ENCODE peak calls at places on chromosomes 2 and 18, in eight cellular contexts. Y is stomach, H is HepG2, J is prostate gland, E is K562, U is GM23338, A is breast epithelium, O is SK-N-SH. D is an unnamed sample.

GRCh38 chr2:48510329-48510728 is 19.6 kb upstream of the STON1 start:
- DNase-seq in Y (no peak), H (no peak), J (no peak), E (no peak), U (no peak), A (no peak), O (peak; percentile 23), D (no peak)

GRCh38 chr2:161134547-161135518 is 25.4 kb upstream of the TANK start:
- DNase-seq in Y (peak; percentile 39), H (peak; percentile 66), J (peak; percentile 46), E (no peak), U (peak; percentile 38), A (no peak), O (peak; percentile 16), D (no peak)

GRCh38 chr2:109335586-109336266 is 206.7 kb downstream of the SH3RF3 start:
- DNase-seq in Y (no peak), H (no peak), J (no peak), E (no peak), U (no peak), A (no peak), O (no peak), D (no peak)

GRCh38 chr2:135905679-135906078 is 29.4 kb upstream of the MCM6 start:
- DNase-seq in Y (no peak), H (no peak), J (no peak), E (no peak), U (no peak), A (no peak), O (no peak), D (no peak)

GRCh38 chr2:137886432-137886831 is 77.8 kb upstream of the HNMT start:
- DNase-seq in Y (no peak), H (peak; percentile 83), J (no peak), E (no peak), U (peak; percentile 60), A (no peak), O (no peak), D (no peak)

GRCh38 chr18:75205760-75206109 is 3.2 kb downstream of the PTGR3 start:
- DNase-seq in Y (no peak), H (no peak), J (no peak), E (peak; percentile 16), U (peak; percentile 68), A (no peak), O (no peak), D (no peak)

GRCh38 chr2:54396107-54396506 is 60.0 kb upstream of the SPTBN1 start:
- DNase-seq in Y (no peak), H (no peak), J (no peak), E (no peak), U (no peak), A (no peak), O (no peak), D (no peak)

GRCh38 chr2:126909781-126910180 is 11.1 kb downstream of the TEX51 start:
- DNase-seq in Y (no peak), H (no peak), J (no peak), E (no peak), U (no peak), A (peak; percentile 14), O (peak; percentile 2), D (no peak)

GRCh38 chr2:88055049-88055435 is 541 bp downstream of the KRCC1 start:
- DNase-seq in Y (no peak), H (no peak), J (no peak), E (peak; percentile 25), U (peak; percentile 54), A (no peak), O (peak; percentile 56), D (no peak)

GRCh38 chr2:158774663-158775062 is 20.5 kb upstream of the DAPL1 start:
- DNase-seq in Y (no peak), H (no peak), J (no peak), E (no peak), U (no peak), A (no peak), O (no peak), D (no peak)

GRCh38 chr18:43077510-43078290 is 37.8 kb downstream of the RIT2 start:
- DNase-seq in Y (no peak), H (no peak), J (no peak), E (no peak), U (no peak), A (no peak), O (no peak), D (no peak)

GRCh38 chr18:8951491-8951890 is 151.0 kb upstream of the NDUFV2 start:
- DNase-seq in Y (no peak), H (no peak), J (no peak), E (peak; percentile 74), U (no peak), A (no peak), O (no peak), D (no peak)

GRCh38 chr2:229431331-229431954 is 160.4 kb upstream of the PID1 start:
- DNase-seq in Y (no peak), H (peak; percentile 58), J (no peak), E (peak; percentile 6), U (peak; percentile 89), A (no peak), O (peak; percentile 23), D (no peak)

GRCh38 chr2:152761171-152761570 is 42.8 kb downstream of the ARL6IP6 start:
- DNase-seq in Y (no peak), H (no peak), J (no peak), E (no peak), U (no peak), A (no peak), O (no peak), D (no peak)

GRCh38 chr18:2979027-2979570 is 33.8 kb downstream of the LPIN2 start:
- DNase-seq in Y (no peak), H (no peak), J (no peak), E (no peak), U (no peak), A (no peak), O (no peak), D (no peak)

GRCh38 chr2:204611017-204611631 is 65.8 kb downstream of the PARD3B start:
- DNase-seq in Y (no peak), H (peak; percentile 47), J (no peak), E (no peak), U (no peak), A (no peak), O (no peak), D (no peak)

GRCh38 chr2:75153221-75153620 is 46.1 kb downstream of the TACR1 start:
- DNase-seq in Y (no peak), H (peak; percentile 89), J (no peak), E (no peak), U (no peak), A (no peak), O (no peak), D (no peak)

GRCh38 chr2:16201876-16202642 is 261.7 kb downstream of the MYCN start:
- DNase-seq in Y (peak; percentile 70), H (no peak), J (peak; percentile 12), E (no peak), U (no peak), A (no peak), O (no peak), D (peak; percentile 73)

GRCh38 chr2:82968381-82968780 is 1490.7 kb downstream of the SUCLG1 start:
- DNase-seq in Y (no peak), H (no peak), J (no peak), E (no peak), U (no peak), A (no peak), O (no peak), D (no peak)

GRCh38 chr2:5695641-5696350 is 3.6 kb downstream of the SOX11 start:
- DNase-seq in Y (no peak), H (no peak), J (no peak), E (no peak), U (peak; percentile 67), A (no peak), O (peak; percentile 80), D (no peak)

GRCh38 chr2:197453914-197454398 is 604 bp downstream of the COQ10B start:
- DNase-seq in Y (peak; percentile 70), H (peak; percentile 92), J (peak; percentile 63), E (peak; percentile 11), U (no peak), A (peak; percentile 64), O (no peak), D (no peak)
- TF ChIP-seq POLR2AphosphoS5 in Y (peak; percentile 58), H (peak; percentile 47), J (peak; percentile 6), E (peak; percentile 26), U (no peak), A (no peak), O (peak; percentile 9), D (no peak)

GRCh38 chr2:33090553-33091134 is 143.9 kb downstream of the LTBP1 start:
- DNase-seq in Y (no peak), H (no peak), J (no peak), E (no peak), U (no peak), A (no peak), O (no peak), D (no peak)

GRCh38 chr2:33083671-33084387 is 137.1 kb downstream of the LTBP1 start:
- DNase-seq in Y (no peak), H (no peak), J (no peak), E (no peak), U (peak; percentile 47), A (no peak), O (no peak), D (no peak)

GRCh38 chr2:33085646-33086045 is 138.9 kb downstream of the LTBP1 start:
- DNase-seq in Y (no peak), H (no peak), J (no peak), E (no peak), U (no peak), A (no peak), O (no peak), D (no peak)

GRCh38 chr2:33084433-33084832 is 137.7 kb downstream of the LTBP1 start:
- DNase-seq in Y (no peak), H (no peak), J (no peak), E (no peak), U (no peak), A (no peak), O (no peak), D (no peak)

DNA sequence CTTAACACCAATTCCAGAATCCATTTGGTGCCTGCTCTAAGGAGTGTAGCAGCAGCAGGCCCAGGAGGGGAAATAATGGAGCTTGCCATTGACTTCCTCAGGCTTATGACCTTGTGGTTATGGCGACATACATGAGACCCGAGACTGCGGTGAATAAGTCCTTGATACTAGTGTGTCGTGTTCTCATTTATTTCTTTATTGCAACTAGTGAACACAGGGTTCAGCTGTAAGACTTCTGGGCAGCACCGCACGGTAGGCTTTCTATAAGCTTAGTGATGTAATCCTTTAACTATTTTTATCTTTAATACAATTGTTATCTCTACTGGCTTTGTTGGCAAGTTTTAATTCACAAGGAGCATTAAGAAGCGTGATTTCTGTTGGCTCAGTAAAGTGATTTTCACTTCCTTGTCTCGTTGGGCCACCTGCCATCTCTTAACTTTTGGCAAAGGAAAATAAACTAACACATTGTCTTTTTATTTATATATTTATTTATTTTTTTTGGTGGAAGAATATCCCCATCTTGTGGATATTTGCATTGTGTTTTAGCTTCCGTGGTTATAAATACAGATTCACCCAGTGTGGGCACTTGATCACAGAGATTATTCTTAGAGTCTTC is 139.8 kb downstream of the LTBP1 start:
- DNase-seq in Y (peak; percentile 41), H (no peak), J (peak; percentile 40), E (no peak), U (no peak), A (no peak), O (no peak), D (no peak)
- TF ChIP-seq CTCF in Y (no peak), H (no peak), J (no peak), E (no peak), U (no peak), A (no peak), O (peak; percentile 37), D (no peak)

GRCh38 chr2:6926071-6926732 is 9.0 kb downstream of the RNF144A start:
- DNase-seq in Y (no peak), H (no peak), J (no peak), E (no peak), U (no peak), A (no peak), O (no peak), D (no peak)
- H3K4me1 ChIP-seq in Y (peaks cover 19% of the 10 kb centered on the region), H (peaks cover 45% of the 10 kb centered on the region), J (peaks cover 7% of the 10 kb centered on the region), E (peaks cover 5% of the 10 kb centered on the region), U (peaks cover 4% of the 10 kb centered on the region), A (no peaks in the 10 kb centered on the region), O (peaks cover 77% of the 10 kb centered on the region), D (peaks cover 80% of the 10 kb centered on the region)

GRCh38 chr2:20576598-20577115 is 74.2 kb downstream of the HS1BP3 start:
- DNase-seq in Y (no peak), H (no peak), J (no peak), E (no peak), U (no peak), A (no peak), O (no peak), D (no peak)
- TF ChIP-seq POLR2AphosphoS5 in Y (peak; percentile 31), H (no peak), J (no peak), E (no peak), U (no peak), A (no peak), O (no peak), D (no peak)

D was measured in spleen.